ENCODE peak calls at places on chromosome 2, in four cellular contexts. T is activated CD4-positive, alpha-beta T cell treated with anti-CD3 and anti-CD28 coated beads, Interleukin-2, amount 50 U/mL, for 24 hours; S is NCI-H2029 treated with DMSO at 0.1 percent for 48 hours; V is choroid plexus epithelial cell. L is an unnamed sample.

GRCh38 chr2:42754776-42755140 is 9.2 kb downstream of the OXER1 start:
- DNase-seq in V (no peak), S (no peak), T (no peak), L (no peak)

GRCh38 chr2:238105506-238106338 is 5.6 kb downstream of the ESPNL start:
- DNase-seq in T (no peak), V (no peak), S (no peak), L (no peak)

GRCh38 chr2:219111375-219112069 is 49.1 kb downstream of the NHEJ1 start:
- DNase-seq in S (no peak), T (no peak), V (no peak), L (no peak)

GRCh38 chr2:15588329-15588919 is 3.2 kb upstream of the DDX1 start:
- DNase-seq in S (peak), V (peak), T (no peak), L (peak)

GRCh38 chr2:10331702-10332401 is 29.1 kb downstream of the HPCAL1 start:
- DNase-seq in T (peak), V (no peak), S (peak), L (no peak)

GRCh38 chr2:26352892-26353291 is 6.3 kb upstream of the ADGRF3 start:
- DNase-seq in T (no peak), S (no peak), V (peak), L (peak)

GRCh38 chr2:2568411-2568810 is 237.3 kb upstream of the MYT1L start:
- DNase-seq in V (no peak), T (no peak), S (no peak), L (no peak)

GRCh38 chr2:190477563-190478454 is 56.7 kb downstream of the NEMP2 start:
- DNase-seq in V (peak), T (no peak), S (peak), L (no peak)

GRCh38 chr2:62293490-62294212 is 97.7 kb downstream of the B3GNT2 start:
- DNase-seq in S (peak), V (peak), T (no peak), L (no peak)

GRCh38 chr2:108226570-108226969 is 13.2 kb upstream of the SULT1C3 start:
- DNase-seq in S (no peak), T (no peak), V (no peak), L (no peak)

GRCh38 chr2:198322275-198322674 is 517.9 kb downstream of the PLCL1 start:
- DNase-seq in T (no peak), S (no peak), V (no peak), L (no peak)

GRCh38 chr2:70043252-70043875 is 43.9 kb upstream of the PCBP1 start:
- DNase-seq in T (no peak), V (no peak), S (no peak), L (no peak)

GRCh38 chr2:209147981-209148380 is 275.9 kb upstream of the MAP2 start:
- DNase-seq in T (no peak), V (no peak), S (no peak), L (no peak)

L was measured in brain microvascular endothelial cell.